ENCODE peak calls at places on chromosomes 11 and 22, in six cellular contexts. One of them, this sample, is unnamed.

GRCh38 chr11:70281114-70281729 is 10.7 kb downstream of the PPFIA1 start:
- DNase-seq in stimulated activated effector memory CD8-positive, alpha-beta T cell treated with anti-CD3 and anti-CD28 coated beads, Interleukin-12 subunit alpha, Interleukin-12 subunit beta, amount 100 ng/mL, for 72 hours: no peak
- DNase-seq in stomach: no peak
- DNase-seq in iris pigment epithelial cell: peak
- DNase-seq in CD4-positive, CD25-positive, alpha-beta regulatory T cell: no peak
- DNase-seq in activated effector memory CD4-positive, alpha-beta T cell treated with anti-CD3 and anti-CD28 coated beads, Interleukin-2, amount 50 U/mL, for 16 hours: peak
- DNase-seq in this sample: no peak

GRCh38 chr22:20569059-20570058 is 61.9 kb downstream of the MED15 start:
- DNase-seq in stimulated activated effector memory CD8-positive, alpha-beta T cell treated with anti-CD3 and anti-CD28 coated beads, Interleukin-12 subunit alpha, Interleukin-12 subunit beta, amount 100 ng/mL, for 72 hours: peak
- DNase-seq in stomach: peak
- DNase-seq in iris pigment epithelial cell: peak
- DNase-seq in CD4-positive, CD25-positive, alpha-beta regulatory T cell: peak
- DNase-seq in activated effector memory CD4-positive, alpha-beta T cell treated with anti-CD3 and anti-CD28 coated beads, Interleukin-2, amount 50 U/mL, for 16 hours: peak
- DNase-seq in this sample: peak

GRCh38 chr11:3984896-3985295 is 109.7 kb upstream of the RRM1 start:
- DNase-seq in stimulated activated effector memory CD8-positive, alpha-beta T cell treated with anti-CD3 and anti-CD28 coated beads, Interleukin-12 subunit alpha, Interleukin-12 subunit beta, amount 100 ng/mL, for 72 hours: peak
- DNase-seq in stomach: no peak
- DNase-seq in iris pigment epithelial cell: no peak
- DNase-seq in CD4-positive, CD25-positive, alpha-beta regulatory T cell: no peak
- DNase-seq in activated effector memory CD4-positive, alpha-beta T cell treated with anti-CD3 and anti-CD28 coated beads, Interleukin-2, amount 50 U/mL, for 16 hours: peak
- DNase-seq in this sample: peak

GRCh38 chr11:123129920-123130319 is 65.1 kb downstream of the CLMP start:
- DNase-seq in stimulated activated effector memory CD8-positive, alpha-beta T cell treated with anti-CD3 and anti-CD28 coated beads, Interleukin-12 subunit alpha, Interleukin-12 subunit beta, amount 100 ng/mL, for 72 hours: no peak
- DNase-seq in stomach: no peak
- DNase-seq in iris pigment epithelial cell: peak
- DNase-seq in CD4-positive, CD25-positive, alpha-beta regulatory T cell: no peak
- DNase-seq in activated effector memory CD4-positive, alpha-beta T cell treated with anti-CD3 and anti-CD28 coated beads, Interleukin-2, amount 50 U/mL, for 16 hours: no peak
- DNase-seq in this sample: no peak

GRCh38 chr11:12526789-12527188 is 147.4 kb upstream of the TEAD1 start:
- DNase-seq in stimulated activated effector memory CD8-positive, alpha-beta T cell treated with anti-CD3 and anti-CD28 coated beads, Interleukin-12 subunit alpha, Interleukin-12 subunit beta, amount 100 ng/mL, for 72 hours: no peak
- DNase-seq in stomach: no peak
- DNase-seq in iris pigment epithelial cell: peak
- DNase-seq in CD4-positive, CD25-positive, alpha-beta regulatory T cell: no peak
- DNase-seq in activated effector memory CD4-positive, alpha-beta T cell treated with anti-CD3 and anti-CD28 coated beads, Interleukin-2, amount 50 U/mL, for 16 hours: no peak
- DNase-seq in this sample: no peak

GRCh38 chr22:20272700-20273099 is 4.6 kb upstream of the RTN4R start:
- DNase-seq in stimulated activated effector memory CD8-positive, alpha-beta T cell treated with anti-CD3 and anti-CD28 coated beads, Interleukin-12 subunit alpha, Interleukin-12 subunit beta, amount 100 ng/mL, for 72 hours: no peak
- DNase-seq in stomach: no peak
- DNase-seq in iris pigment epithelial cell: no peak
- DNase-seq in CD4-positive, CD25-positive, alpha-beta regulatory T cell: no peak
- DNase-seq in activated effector memory CD4-positive, alpha-beta T cell treated with anti-CD3 and anti-CD28 coated beads, Interleukin-2, amount 50 U/mL, for 16 hours: no peak
- DNase-seq in this sample: no peak

GRCh38 chr22:23696326-23696851 is 5.6 kb downstream of the RGL4 start:
- DNase-seq in stimulated activated effector memory CD8-positive, alpha-beta T cell treated with anti-CD3 and anti-CD28 coated beads, Interleukin-12 subunit alpha, Interleukin-12 subunit beta, amount 100 ng/mL, for 72 hours: peak
- DNase-seq in stomach: peak
- DNase-seq in iris pigment epithelial cell: peak
- DNase-seq in CD4-positive, CD25-positive, alpha-beta regulatory T cell: peak
- DNase-seq in activated effector memory CD4-positive, alpha-beta T cell treated with anti-CD3 and anti-CD28 coated beads, Interleukin-2, amount 50 U/mL, for 16 hours: peak
- DNase-seq in this sample: peak

GRCh38 chr11:68940651-68941323 is 37.1 kb downstream of the IGHMBP2 start:
- DNase-seq in stimulated activated effector memory CD8-positive, alpha-beta T cell treated with anti-CD3 and anti-CD28 coated beads, Interleukin-12 subunit alpha, Interleukin-12 subunit beta, amount 100 ng/mL, for 72 hours: no peak
- DNase-seq in stomach: no peak
- DNase-seq in iris pigment epithelial cell: no peak
- DNase-seq in CD4-positive, CD25-positive, alpha-beta regulatory T cell: no peak
- DNase-seq in activated effector memory CD4-positive, alpha-beta T cell treated with anti-CD3 and anti-CD28 coated beads, Interleukin-2, amount 50 U/mL, for 16 hours: no peak
- DNase-seq in this sample: no peak